ENCODE peak calls at places on chromosomes 11 and 22, in seven cellular contexts. M, U, J, V, B, I and F are unnamed samples.

GRCh38 chr11:72144807-72145565 is 9.5 kb downstream of the FOLR3 start:
- DNase-seq in V (no peak), B (no peak), M (no peak), U (no peak), J (no peak), I (peak), F (no peak)

GRCh38 chr11:126186708-126187481 is 24.6 kb downstream of the RPUSD4 start:
- DNase-seq in I (no peak), B (no peak), M (no peak), U (no peak), J (no peak), V (no peak), F (no peak)

GRCh38 chr11:94032066-94032465 is 10.9 kb downstream of the HEPHL1 start:
- DNase-seq in I (no peak), J (no peak), B (no peak), M (no peak), V (no peak), U (no peak), F (peak)

GRCh38 chr11:46391578-46392420 is at the start of gene CHRM4:
- DNase-seq in J (peak), V (peak), I (peak), U (no peak), B (no peak), M (peak), F (no peak)

GRCh38 chr22:17742528-17742902 is 31.8 kb downstream of the BID start:
- DNase-seq in J (peak), B (no peak), V (peak), I (peak), U (peak), M (peak), F (no peak)

GRCh38 chr11:1197431-1197885 is 25.4 kb upstream of the MUC5B start:
- DNase-seq in J (peak), B (peak), M (no peak), V (no peak), U (no peak), I (no peak), F (no peak)

GRCh38 chr22:44685384-44686056 is 16.5 kb upstream of the PRR5 start:
- DNase-seq in B (no peak), M (peak), V (no peak), J (peak), I (peak), U (peak), F (no peak)

GRCh38 chr11:4072668-4073285 is 21.8 kb upstream of the RRM1 start:
- DNase-seq in B (no peak), I (peak), V (peak), M (peak), U (peak), J (peak), F (no peak)

GRCh38 chr11:61671527-61671926 is 8.7 kb upstream of the DAGLA start:
- DNase-seq in J (no peak), U (peak), B (no peak), I (no peak), V (peak), M (no peak), F (no peak)

GRCh38 chr11:69059429-69059828 is 10.7 kb downstream of the TPCN2 start:
- DNase-seq in I (no peak), B (no peak), V (no peak), M (no peak), U (no peak), J (no peak), F (no peak)

GRCh38 chr11:86132667-86133310 is 63.9 kb upstream of the PICALM start:
- DNase-seq in M (no peak), U (peak), J (no peak), B (no peak), V (no peak), I (no peak), F (no peak)

GRCh38 chr11:64726211-64726641 is 3.2 kb upstream of the NRXN2 start:
- DNase-seq in U (no peak), J (no peak), M (no peak), B (no peak), I (no peak), V (peak), F (no peak)

GRCh38 chr11:125251956-125252355 is 87.4 kb downstream of the PKNOX2 start:
- DNase-seq in J (no peak), B (no peak), U (no peak), I (no peak), M (no peak), V (no peak), F (no peak)

GRCh38 chr22:37545703-37546435 is 14.4 kb upstream of the CDC42EP1 start:
- DNase-seq in V (peak), U (peak), J (no peak), M (no peak), B (peak), I (peak), F (peak)

GRCh38 chr22:30573594-30574094 is 821 bp downstream of the GAL3ST1 start:
- DNase-seq in U (peak), M (no peak), B (no peak), V (no peak), J (no peak), I (no peak), F (no peak)

GRCh38 chr11:12835286-12835685 is 161.1 kb downstream of the TEAD1 start:
- DNase-seq in V (no peak), B (no peak), I (no peak), M (no peak), U (no peak), J (no peak), F (no peak)

GRCh38 chr11:44950036-44950624 is 553 bp downstream of the TP53I11 start:
- DNase-seq in V (peak), I (no peak), U (peak), J (peak), B (no peak), M (peak), F (no peak)

GRCh38 chr11:99325807-99326206 is 305.1 kb downstream of the CNTN5 start:
- DNase-seq in V (no peak), M (no peak), J (no peak), I (peak), U (no peak), B (no peak), F (no peak)

GRCh38 chr11:68956142-68956541 is 24.6 kb downstream of the MRGPRD start:
- DNase-seq in M (peak), J (peak), I (no peak), B (no peak), V (peak), U (no peak), F (no peak)

GRCh38 chr22:19970479-19971275 is 29.1 kb upstream of the TXNRD2 start:
- DNase-seq in U (peak), J (peak), M (peak), V (peak), B (no peak), I (peak), F (no peak)

GRCh38 chr22:45511847-45512261 is 9.2 kb downstream of the FBLN1 start:
- DNase-seq in J (no peak), U (peak), I (no peak), V (no peak), B (no peak), M (no peak), F (no peak)

GRCh38 chr11:662689-663274 is 25.7 kb downstream of the DRD4 start:
- DNase-seq in U (peak), V (peak), M (peak), I (peak), J (peak), B (no peak), F (no peak)

GRCh38 chr11:1746516-1746931 is 3.9 kb downstream of the IFITM10 start:
- DNase-seq in B (peak), M (no peak), U (peak), J (no peak), V (no peak), I (no peak), F (no peak)

GRCh38 chr11:61966673-61967176 is 709 bp downstream of the FTH1 start:
- DNase-seq in V (no peak), I (no peak), J (no peak), M (peak), B (no peak), U (peak), F (no peak)

GRCh38 chr11:88520391-88520790 is 182.9 kb upstream of the CTSC start:
- DNase-seq in U (no peak), J (no peak), B (no peak), I (peak), V (no peak), M (no peak), F (no peak)

GRCh38 chr11:78231962-78232459 is 43.3 kb downstream of the USP35 start:
- DNase-seq in U (no peak), B (no peak), I (peak), V (no peak), M (no peak), J (no peak), F (peak)

GRCh38 chr22:27220349-27220748 is 563.0 kb downstream of the MIAT start:
- DNase-seq in B (no peak), V (no peak), I (no peak), U (no peak), J (no peak), M (no peak), F (no peak)

GRCh38 chr11:103652013-103652412 is 384.4 kb upstream of the DDI1 start:
- DNase-seq in B (no peak), I (peak), M (no peak), U (no peak), J (no peak), V (no peak), F (no peak)

GRCh38 chr11:121895919-121896318 is 220.1 kb downstream of the BLID start:
- DNase-seq in B (no peak), J (no peak), I (peak), U (no peak), V (no peak), M (no peak), F (no peak)

GRCh38 chr22:44452531-44453420 is 45.3 kb downstream of the RTL6 start:
- DNase-seq in J (no peak), V (no peak), M (no peak), I (no peak), U (peak), B (no peak), F (no peak)

GRCh38 chr22:50189184-50189848 is 3.6 kb downstream of the TRABD start:
- DNase-seq in V (no peak), U (peak), M (no peak), I (no peak), J (no peak), B (no peak), F (no peak)

GRCh38 chr11:1888811-1889526 is 2.7 kb downstream of the PRR33 start:
- DNase-seq in B (peak), M (peak), I (no peak), U (no peak), J (peak), V (no peak), F (no peak)

GRCh38 chr11:73157141-73158010 is 15.3 kb upstream of the FCHSD2 start:
- DNase-seq in U (no peak), V (no peak), I (no peak), B (peak), M (peak), J (peak), F (no peak)

GRCh38 chr11:88357323-88358039 is 19.9 kb upstream of the CTSC start:
- DNase-seq in U (no peak), J (peak), B (no peak), I (no peak), M (no peak), V (no peak), F (no peak)

GRCh38 chr11:78227906-78228305 is 39.2 kb downstream of the USP35 start:
- DNase-seq in J (peak), U (no peak), B (no peak), V (no peak), M (no peak), I (no peak), F (peak)

GRCh38 chr11:2759228-2760195 is 59.7 kb upstream of the KCNQ1OT1 start:
- DNase-seq in B (peak), V (no peak), U (peak), J (no peak), I (no peak), M (no peak), F (no peak)

GRCh38 chr22:44057411-44057987 is 33.4 kb downstream of the PARVB start:
- DNase-seq in I (no peak), U (peak), M (no peak), B (no peak), J (no peak), V (no peak), F (no peak)

GRCh38 chr11:69459848-69460539 is 21.5 kb upstream of the LINC01488 start:
- DNase-seq in B (no peak), U (no peak), I (no peak), V (no peak), J (no peak), M (no peak), F (no peak)

GRCh38 chr11:17762309-17762974 is 27.9 kb downstream of the KCNC1 start:
- DNase-seq in B (peak), J (peak), I (no peak), V (no peak), U (no peak), M (no peak), F (no peak)
- TF ChIP-seq CTCF in B (no peak), J (no peak), I (no peak), V (no peak), U (no peak), M (no peak), F (no peak)

DNA sequence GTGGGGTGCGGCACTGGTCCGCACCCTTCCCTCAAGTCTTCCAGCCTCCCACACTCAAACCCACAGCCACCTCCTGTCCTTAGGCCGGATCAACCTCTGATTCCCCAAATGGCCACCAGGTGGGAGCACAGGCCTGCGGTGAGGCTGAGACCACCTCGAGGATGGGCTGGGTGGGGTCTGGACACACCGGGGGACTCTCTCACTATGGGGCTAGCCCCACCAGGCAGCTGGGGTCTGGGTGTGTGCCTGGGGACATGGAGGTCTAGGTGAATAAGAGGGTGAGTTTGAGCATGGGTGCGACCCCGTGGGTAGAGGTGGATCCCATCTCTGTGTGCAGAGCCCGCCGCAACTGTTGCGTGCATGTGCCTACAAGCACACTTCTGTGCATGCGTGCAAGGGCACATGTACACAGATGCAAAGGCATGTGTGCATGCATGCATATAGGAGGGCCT is 32.6 kb downstream of the MYO18B start:
- DNase-seq in B (no peak), M (peak), I (no peak), V (peak), J (peak), U (no peak), F (no peak)
- TF ChIP-seq CTCF in B (peak), M (peak), I (peak), V (peak), J (peak), U (peak), F (no peak)

GRCh38 chr11:70592641-70593165 is 194.4 kb downstream of the CTTN start:
- DNase-seq in I (no peak), U (no peak), V (no peak), M (no peak), B (no peak), J (no peak), F (no peak)
- TF ChIP-seq CTCF in I (no peak), U (no peak), V (no peak), M (no peak), B (no peak), J (no peak), F (no peak)

GRCh38 chr22:22099194-22099486 is 116.6 kb upstream of the TOP3B start:
- DNase-seq in U (no peak), M (no peak), B (no peak), J (peak), V (no peak), I (no peak), F (no peak)

GRCh38 chr22:22099833-22100812 is 117.5 kb upstream of the TOP3B start:
- DNase-seq in M (peak), V (no peak), J (no peak), B (no peak), U (no peak), I (no peak), F (peak)

GRCh38 chr22:22105364-22105763 is 122.8 kb upstream of the TOP3B start:
- DNase-seq in U (no peak), B (no peak), I (no peak), J (no peak), M (no peak), V (no peak), F (no peak)

GRCh38 chr22:22106855-22107254 is 124.3 kb upstream of the TOP3B start:
- DNase-seq in M (no peak), J (no peak), I (no peak), V (no peak), B (no peak), U (no peak), F (peak)

GRCh38 chr22:22103078-22103593 is 120.5 kb upstream of the TOP3B start:
- DNase-seq in I (no peak), B (no peak), U (no peak), J (no peak), M (peak), V (peak), F (no peak)
- TF ChIP-seq CTCF in I (no peak), B (peak), U (peak), J (no peak), M (peak), V (peak), F (peak)

GRCh38 chr22:21948824-21949568 is 3.7 kb downstream of the PPM1F start:
- DNase-seq in V (peak), J (no peak), B (no peak), M (no peak), U (no peak), I (no peak), F (no peak)

GRCh38 chr22:21948390-21948789 is 4.3 kb downstream of the PPM1F start:
- DNase-seq in U (no peak), J (no peak), B (no peak), M (no peak), V (no peak), I (no peak), F (no peak)

GRCh38 chr22:21945453-21946261 is 7.0 kb downstream of the PPM1F start:
- DNase-seq in M (no peak), B (no peak), U (no peak), V (no peak), J (no peak), I (no peak), F (no peak)

GRCh38 chr22:21946262-21946925 is 6.3 kb downstream of the PPM1F start:
- DNase-seq in I (no peak), U (no peak), V (no peak), B (no peak), M (no peak), J (no peak), F (no peak)

DNA sequence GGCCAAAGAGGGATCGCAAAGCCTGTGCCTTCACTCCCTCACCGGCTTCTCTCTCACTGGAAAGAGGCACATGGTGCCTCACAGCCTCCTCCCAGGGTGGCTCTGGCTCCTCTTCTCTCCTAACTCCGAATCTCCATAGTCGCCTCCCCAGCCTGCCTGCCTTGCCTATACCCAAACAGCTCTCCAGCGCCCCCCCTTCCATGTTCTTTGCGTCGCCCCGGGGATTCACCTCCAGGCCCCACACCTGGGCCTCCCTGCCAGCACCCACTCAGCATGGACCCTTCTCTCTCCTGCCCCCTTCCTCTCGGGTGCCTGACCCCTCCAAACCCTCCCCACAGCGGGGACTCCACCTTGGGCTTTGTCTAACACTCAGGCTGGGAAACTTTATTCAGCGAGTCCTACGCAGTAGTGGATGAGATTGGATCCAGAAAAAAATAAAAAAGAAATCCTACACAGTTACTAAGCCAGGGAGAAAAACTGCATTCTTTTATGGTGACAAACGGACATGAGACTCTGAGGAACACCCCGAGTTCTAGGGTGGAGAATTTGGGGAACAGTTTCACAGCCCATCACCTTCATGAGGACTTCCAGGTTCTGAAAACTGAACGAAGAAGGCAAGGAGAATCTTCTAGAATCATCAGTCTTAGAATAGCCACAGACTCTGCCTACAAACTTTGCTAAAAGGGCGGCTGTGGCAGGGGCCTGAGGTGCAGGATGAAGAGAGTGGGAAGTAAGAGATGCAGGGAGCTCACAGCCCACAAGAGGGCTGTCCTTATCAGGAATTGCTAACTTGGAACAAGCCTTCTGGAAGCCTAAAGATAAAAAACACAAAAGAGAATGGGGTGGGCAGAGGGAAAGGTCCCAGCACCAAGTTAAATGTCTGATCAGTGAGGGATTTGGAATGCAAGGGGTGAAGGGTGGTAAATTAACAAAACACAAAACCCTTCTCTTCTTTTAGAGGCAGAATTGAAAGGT is 5.3 kb downstream of the PPM1F start:
- DNase-seq in B (no peak), U (no peak), I (no peak), J (no peak), V (peak), M (no peak), F (no peak)
- TF ChIP-seq CTCF in B (peak), U (no peak), I (peak), J (no peak), V (peak), M (no peak), F (peak)